ENCODE peak calls at places on chromosome 6, in ten cellular contexts. T, U, Q, V, R, X, N, K, G and I are unnamed samples. For H3K9me3, the result is how much of the 10 kb centered on the place peaks cover.

GRCh38 chr6:17417817-17418216 is 24.4 kb downstream of the CAP2 start:
- DNase-seq in T (peak), U (no peak), Q (no peak), V (no peak), R (no peak), X (no peak), N (peak), K (no peak), G (no peak), I (no peak)

GRCh38 chr6:30942338-30943060 is 1.7 kb downstream of the MUCL3 start:
- DNase-seq in T (peak), U (peak), Q (no peak), V (peak), R (no peak), X (no peak), N (peak), K (peak), G (peak), I (no peak)

GRCh38 chr6:12560315-12560714 is 156.3 kb upstream of the PHACTR1 start:
- DNase-seq in T (no peak), U (no peak), Q (no peak), V (no peak), R (no peak), X (no peak), N (no peak), K (no peak), G (no peak), I (no peak)

GRCh38 chr6:80143312-80143960 is 37.0 kb downstream of the BCKDHB start:
- DNase-seq in T (peak), U (peak), Q (no peak), V (peak), R (no peak), X (no peak), N (peak), K (peak), G (peak), I (peak)

GRCh38 chr6:139378882-139379341 is 4.5 kb upstream of the CITED2 start:
- DNase-seq in T (no peak), U (no peak), Q (no peak), V (no peak), R (no peak), X (no peak), N (no peak), K (no peak), G (no peak), I (no peak)

GRCh38 chr6:163942790-163943189 is 528.3 kb downstream of the QKI start:
- DNase-seq in T (no peak), U (no peak), Q (no peak), V (no peak), R (no peak), X (no peak), N (no peak), K (no peak), G (no peak), I (no peak)

GRCh38 chr6:170522565-170523183 is 30.4 kb downstream of the PSMB1 start:
- DNase-seq in T (peak), U (no peak), Q (no peak), V (no peak), R (no peak), X (no peak), N (peak), K (no peak), G (no peak), I (peak)

GRCh38 chr6:131761061-131761761 is 46.6 kb upstream of the ENPP1 start:
- DNase-seq in T (peak), U (no peak), Q (no peak), V (no peak), R (no peak), X (no peak), N (peak), K (no peak), G (no peak), I (no peak)

GRCh38 chr6:45069091-45069490 is 259.0 kb upstream of the RUNX2 start:
- DNase-seq in T (no peak), U (no peak), Q (no peak), V (no peak), R (no peak), X (no peak), N (no peak), K (no peak), G (no peak), I (no peak)

GRCh38 chr6:68427630-68428029 is 207.5 kb upstream of the ADGRB3 start:
- DNase-seq in T (peak), U (no peak), Q (no peak), V (no peak), R (no peak), X (no peak), N (no peak), K (no peak), G (no peak), I (no peak)

DNA sequence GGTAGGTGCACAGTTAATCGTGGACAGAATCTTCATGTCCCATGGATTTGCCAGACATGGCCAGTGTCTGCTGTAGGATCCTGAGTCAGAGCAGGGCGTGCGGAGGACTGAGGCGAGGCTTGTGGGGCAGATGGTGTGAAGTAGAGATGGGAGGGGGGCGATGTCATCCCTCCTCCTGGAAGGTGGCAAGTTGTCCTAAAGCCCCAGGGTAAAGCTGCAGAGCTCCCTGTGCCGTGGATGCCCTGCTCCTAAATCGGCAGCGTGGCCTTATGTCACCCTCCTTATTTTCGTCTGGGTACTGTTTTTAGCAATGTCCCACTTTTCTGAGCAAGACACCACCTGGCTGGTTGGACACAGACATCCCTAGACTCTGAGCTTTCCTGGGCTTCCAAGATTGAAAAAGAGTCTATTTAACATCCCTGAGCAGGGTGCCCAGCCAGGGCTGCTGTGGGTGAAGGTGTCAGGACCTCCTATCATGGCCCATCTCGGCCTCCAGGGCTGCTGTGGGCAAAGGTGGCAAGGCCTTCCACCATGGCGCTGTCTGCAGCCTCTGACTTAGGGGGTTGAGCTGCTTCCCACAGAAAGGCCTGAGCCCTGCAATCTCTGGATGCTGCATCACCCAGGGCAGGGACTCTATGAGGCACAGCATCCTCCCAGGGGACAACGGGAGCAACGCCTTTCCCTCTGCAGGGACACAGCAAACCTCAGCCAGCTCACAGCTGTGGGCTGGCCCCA is 145.4 kb downstream of the TTLL2 start:
- DNase-seq in T (no peak), U (no peak), Q (no peak), V (no peak), R (no peak), X (no peak), N (no peak), K (no peak), G (no peak), I (peak)
- H3K9me3 ChIP-seq in T (under half), U (under half), Q (under half), V (under half), R (under half), X (under half), N (under half), K (under half), G (under half), I (under half)

DNA sequence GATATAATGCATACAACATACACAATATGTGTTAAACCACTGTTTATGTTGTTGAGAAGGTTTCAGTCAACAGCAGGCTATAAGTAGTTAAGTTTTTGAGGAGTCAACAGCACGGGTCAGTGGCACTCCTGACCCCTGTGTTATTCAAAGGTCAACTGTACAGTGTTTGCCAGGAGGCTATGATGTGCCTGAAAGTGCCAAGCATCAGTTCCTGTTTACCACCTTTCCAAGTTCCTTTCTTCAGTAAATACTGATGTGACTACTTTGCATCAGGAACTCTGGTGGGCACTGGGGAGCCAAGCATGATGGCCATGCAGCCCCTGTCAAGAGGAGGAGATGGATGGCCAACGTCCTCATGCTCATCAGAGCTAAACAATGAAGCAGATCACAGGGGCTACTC is 224.4 kb upstream of the EXOC2 start:
- DNase-seq in T (no peak), U (no peak), Q (no peak), V (no peak), R (no peak), X (no peak), N (no peak), K (no peak), G (no peak), I (no peak)
- H3K9me3 ChIP-seq in T (under half), U (under half), Q (under half), V (under half), R (under half), X (under half), N (under half), K (under half), G (under half), I (under half)

DNA sequence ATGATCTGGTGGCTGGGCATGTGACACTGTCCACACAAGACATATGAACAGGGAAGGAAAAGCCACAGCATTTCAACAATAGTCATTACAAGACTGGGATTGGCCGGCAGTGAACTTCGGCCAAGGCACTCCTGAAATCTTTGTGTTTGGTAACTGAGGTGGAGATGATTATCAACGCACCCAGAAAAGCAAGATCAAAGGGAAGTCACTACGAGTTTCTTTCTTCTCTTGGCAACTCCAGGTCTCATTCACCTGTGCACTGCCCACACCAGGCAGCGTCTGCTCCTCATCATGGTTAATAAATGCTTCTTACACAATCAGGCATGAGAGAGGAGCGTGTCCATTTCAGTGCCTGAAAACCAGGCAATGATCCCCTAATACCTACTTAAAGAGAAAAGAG is 20.5 kb upstream of the FOXC1 start:
- DNase-seq in T (no peak), U (no peak), Q (no peak), V (no peak), R (no peak), X (no peak), N (no peak), K (no peak), G (no peak), I (no peak)
- H3K9me3 ChIP-seq in T (under half), U (under half), Q (under half), V (under half), R (under half), X (under half), N (under half), K (under half), G (under half), I (under half)

GRCh38 chr6:87257975-87258374 is 64.4 kb upstream of the SMIM8 start:
- DNase-seq in T (no peak), U (no peak), Q (no peak), V (no peak), R (no peak), X (no peak), N (no peak), K (no peak), G (no peak), I (no peak)

GRCh38 chr6:87257046-87257445 is 65.3 kb upstream of the SMIM8 start:
- DNase-seq in T (no peak), U (no peak), Q (no peak), V (no peak), R (no peak), X (no peak), N (no peak), K (no peak), G (no peak), I (no peak)

GRCh38 chr6:87259791-87260190 is 62.6 kb upstream of the SMIM8 start:
- DNase-seq in T (no peak), U (no peak), Q (no peak), V (no peak), R (no peak), X (no peak), N (no peak), K (no peak), G (no peak), I (no peak)

GRCh38 chr6:87261534-87261933 is 60.9 kb upstream of the SMIM8 start:
- DNase-seq in T (no peak), U (no peak), Q (no peak), V (no peak), R (no peak), X (no peak), N (no peak), K (no peak), G (no peak), I (no peak)

DNA sequence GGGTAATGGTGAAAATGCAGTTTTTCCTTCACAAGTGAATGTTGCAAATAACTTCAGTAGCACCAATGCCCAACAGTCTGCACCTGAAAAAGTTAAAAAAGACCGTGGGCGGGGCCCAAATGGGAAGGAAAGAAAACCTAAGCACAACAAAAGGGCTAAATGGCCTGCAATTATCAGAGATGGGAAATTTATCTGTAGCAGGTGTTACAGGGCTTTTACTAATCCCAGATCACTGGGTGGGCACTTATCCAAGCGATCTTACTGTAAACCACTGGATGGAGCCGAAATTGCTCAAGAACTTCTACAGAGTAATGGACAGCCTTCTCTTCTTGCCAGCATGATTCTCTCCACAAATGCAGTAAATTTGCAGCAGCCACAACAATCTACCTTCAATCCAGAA is 64.8 kb upstream of the SMIM8 start:
- DNase-seq in T (no peak), U (no peak), Q (no peak), V (no peak), R (no peak), X (no peak), N (no peak), K (no peak), G (no peak), I (no peak)
- H3K9me3 ChIP-seq in T (under half), U (under half), Q (under half), V (under half), R (under half), X (under half), N (under half), K (under half), G (under half), I (under half)

DNA sequence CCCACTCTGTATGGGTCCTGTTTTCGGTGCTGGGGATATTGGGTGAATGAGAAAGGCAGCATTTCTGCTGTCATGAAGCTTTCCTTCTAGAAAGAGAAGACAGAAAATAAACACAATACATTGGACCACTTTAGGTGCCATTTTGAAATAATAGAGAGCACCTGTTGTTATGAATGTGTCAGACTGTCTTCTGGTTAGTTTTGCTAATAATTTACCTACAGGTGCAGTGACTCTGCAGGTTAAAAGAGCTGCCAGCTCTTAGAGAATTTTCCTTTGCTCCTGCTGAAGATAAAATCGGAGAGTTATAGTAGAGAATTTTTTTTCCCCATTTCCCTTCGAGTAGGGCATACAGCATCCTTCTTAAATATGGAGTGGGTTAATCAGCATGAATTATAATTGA is 21.9 kb upstream of the GCLC start:
- DNase-seq in T (no peak), U (no peak), Q (no peak), V (no peak), R (no peak), X (no peak), N (no peak), K (no peak), G (no peak), I (no peak)
- H3K9me3 ChIP-seq in T (under half), U (under half), Q (under half), V (under half), R (under half), X (under half), N (under half), K (under half), G (under half), I (under half)

DNA sequence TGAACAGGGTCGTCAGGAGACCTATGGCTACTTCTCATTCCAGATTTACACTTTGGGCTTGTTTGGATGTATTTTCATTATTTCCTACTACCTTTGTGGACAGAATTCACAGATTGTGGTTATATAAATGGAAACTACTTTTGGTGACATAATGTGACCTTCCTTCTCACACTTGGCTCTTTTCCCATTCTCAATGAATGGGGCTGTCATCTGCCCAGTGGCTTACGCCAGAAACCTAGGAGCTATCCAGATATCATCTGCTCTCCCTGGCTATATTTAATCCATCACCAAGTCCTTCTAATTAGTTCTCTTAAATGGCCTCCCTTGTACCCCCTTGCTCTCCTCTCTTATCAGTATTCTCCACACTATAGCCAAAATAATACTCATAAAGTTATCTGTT is 1606.8 kb downstream of the KHDRBS2 start:
- DNase-seq in T (no peak), U (no peak), Q (no peak), V (no peak), R (no peak), X (no peak), N (no peak), K (no peak), G (no peak), I (no peak)
- H3K9me3 ChIP-seq in T (under half), U (under half), Q (under half), V (under half), R (under half), X (under half), N (under half), K (under half), G (under half), I (under half)